ENCODE peak calls at places on chromosomes 5 and 9, in six cellular contexts. One of them, this sample, is unnamed.
A peak's percentile ranks its signal among the peaks of the same experiment; 100 is the strongest.

GRCh38 chr9:133333566-133333965 is 2.4 kb downstream of the SURF6 start:
- DNase-seq in HepG2: no peak
- DNase-seq in H1: no peak
- DNase-seq in GM12891: no peak
- DNase-seq in GM12878: no peak
- DNase-seq in K562: no peak
- DNase-seq in this sample: no peak

GRCh38 chr5:53362521-53362941 is 117.9 kb upstream of the FST start:
- DNase-seq in HepG2: no peak
- DNase-seq in H1: no peak
- DNase-seq in GM12891: no peak
- DNase-seq in GM12878: no peak
- DNase-seq in K562: no peak
- DNase-seq in this sample: no peak

GRCh38 chr5:140549237-140550144 is 2.0 kb downstream of the EIF4EBP3 start:
- DNase-seq in HepG2: no peak
- DNase-seq in H1: peak; percentile 32
- DNase-seq in GM12891: no peak
- DNase-seq in GM12878: no peak
- DNase-seq in K562: peak; percentile 72
- DNase-seq in this sample: no peak

GRCh38 chr5:6291961-6292360 is 86.4 kb downstream of the MED10 start:
- DNase-seq in HepG2: peak; percentile 38
- DNase-seq in H1: no peak
- DNase-seq in GM12891: no peak
- DNase-seq in GM12878: no peak
- DNase-seq in K562: no peak
- DNase-seq in this sample: no peak

GRCh38 chr5:141491323-141492167 is 2.7 kb downstream of the PCDHGC5 start:
- DNase-seq in HepG2: no peak
- DNase-seq in H1: no peak
- DNase-seq in GM12891: no peak
- DNase-seq in GM12878: no peak
- DNase-seq in K562: no peak
- DNase-seq in this sample: no peak

GRCh38 chr5:122415481-122416120 is 103.6 kb downstream of the SNCAIP start:
- DNase-seq in HepG2: peak; percentile 39
- DNase-seq in H1: peak; percentile 60
- DNase-seq in GM12891: no peak
- DNase-seq in GM12878: no peak
- DNase-seq in K562: peak; percentile 22
- DNase-seq in this sample: no peak

GRCh38 chr5:57581772-57582171 is 99.2 kb upstream of the ACTBL2 start:
- DNase-seq in HepG2: no peak
- DNase-seq in H1: no peak
- DNase-seq in GM12891: no peak
- DNase-seq in GM12878: no peak
- DNase-seq in K562: no peak
- DNase-seq in this sample: no peak

GRCh38 chr5:167642779-167643517 is 648.5 kb upstream of the WWC1 start:
- DNase-seq in HepG2: no peak
- DNase-seq in H1: no peak
- DNase-seq in GM12891: no peak
- DNase-seq in GM12878: no peak
- DNase-seq in K562: no peak
- DNase-seq in this sample: no peak

GRCh38 chr5:150213530-150213929 is 23.7 kb downstream of the SLC6A7 start:
- DNase-seq in HepG2: no peak
- DNase-seq in H1: no peak
- DNase-seq in GM12891: no peak
- DNase-seq in GM12878: no peak
- DNase-seq in K562: no peak
- DNase-seq in this sample: no peak

GRCh38 chr5:42720242-42720641 is 36.4 kb upstream of the CCDC152 start:
- DNase-seq in HepG2: no peak
- DNase-seq in H1: no peak
- DNase-seq in GM12891: no peak
- DNase-seq in GM12878: no peak
- DNase-seq in K562: no peak
- DNase-seq in this sample: no peak

GRCh38 chr9:114546851-114547250 is 40.7 kb upstream of the ATP6V1G1 start:
- DNase-seq in HepG2: no peak
- DNase-seq in H1: no peak
- DNase-seq in GM12891: no peak
- DNase-seq in GM12878: no peak
- DNase-seq in K562: no peak
- DNase-seq in this sample: no peak

GRCh38 chr5:108061941-108062340 is 320.0 kb downstream of the FBXL17 start:
- DNase-seq in HepG2: no peak
- DNase-seq in H1: no peak
- DNase-seq in GM12891: no peak
- DNase-seq in GM12878: no peak
- DNase-seq in K562: no peak
- DNase-seq in this sample: no peak

GRCh38 chr5:179143446-179143845 is 83.3 kb downstream of the ZNF354C start:
- DNase-seq in HepG2: peak; percentile 32
- DNase-seq in H1: no peak
- DNase-seq in GM12891: no peak
- DNase-seq in GM12878: no peak
- DNase-seq in K562: peak; percentile 42
- DNase-seq in this sample: no peak

GRCh38 chr5:140402258-140403074 is 833 bp downstream of the ANKHD1 start:
- DNase-seq in HepG2: peak; percentile 85
- DNase-seq in H1: peak; percentile 76
- DNase-seq in GM12891: peak; percentile 21
- DNase-seq in GM12878: peak; percentile 27
- DNase-seq in K562: peak; percentile 49
- DNase-seq in this sample: peak; percentile 7

GRCh38 chr5:111655169-111655924 is 101.6 kb downstream of the NREP start:
- DNase-seq in HepG2: peak; percentile 1
- DNase-seq in H1: no peak
- DNase-seq in GM12891: no peak
- DNase-seq in GM12878: no peak
- DNase-seq in K562: no peak
- DNase-seq in this sample: no peak

GRCh38 chr5:176364765-176365662 is at the start of gene ARL10:
- DNase-seq in HepG2: no peak
- DNase-seq in H1: peak; percentile 72
- DNase-seq in GM12891: peak; percentile 63
- DNase-seq in GM12878: no peak
- DNase-seq in K562: no peak
- DNase-seq in this sample: peak; percentile 69

GRCh38 chr9:94300470-94301301 is 27.8 kb downstream of the NUTM2F start:
- DNase-seq in HepG2: no peak
- DNase-seq in H1: no peak
- DNase-seq in GM12891: no peak
- DNase-seq in GM12878: no peak
- DNase-seq in K562: peak; percentile 70
- DNase-seq in this sample: no peak

GRCh38 chr9:83651558-83651957 is 28.6 kb downstream of the IDNK start:
- DNase-seq in HepG2: no peak
- DNase-seq in H1: no peak
- DNase-seq in GM12891: no peak
- DNase-seq in GM12878: no peak
- DNase-seq in K562: no peak
- DNase-seq in this sample: no peak

GRCh38 chr5:1101991-1102713 is 9.7 kb downstream of the SLC12A7 start:
- DNase-seq in HepG2: no peak
- DNase-seq in H1: no peak
- DNase-seq in GM12891: no peak
- DNase-seq in GM12878: no peak
- DNase-seq in K562: peak; percentile 50
- DNase-seq in this sample: no peak

GRCh38 chr9:68619636-68620035 is 79.0 kb upstream of the TMEM252 start:
- DNase-seq in HepG2: no peak
- DNase-seq in H1: no peak
- DNase-seq in GM12891: no peak
- DNase-seq in GM12878: no peak
- DNase-seq in K562: no peak
- DNase-seq in this sample: no peak

GRCh38 chr9:37574996-37575395 is 1.2 kb downstream of the FBXO10 start:
- DNase-seq in HepG2: no peak
- DNase-seq in H1: no peak
- DNase-seq in GM12891: no peak
- DNase-seq in GM12878: no peak
- DNase-seq in K562: no peak
- DNase-seq in this sample: no peak

GRCh38 chr9:37575511-37575914 is 667 bp downstream of the FBXO10 start:
- DNase-seq in HepG2: no peak
- DNase-seq in H1: no peak
- DNase-seq in GM12891: no peak
- DNase-seq in GM12878: no peak
- DNase-seq in K562: no peak
- DNase-seq in this sample: no peak

GRCh38 chr9:37574241-37574721 is 1.9 kb downstream of the FBXO10 start:
- DNase-seq in HepG2: no peak
- DNase-seq in H1: no peak
- DNase-seq in GM12891: no peak
- DNase-seq in GM12878: no peak
- DNase-seq in K562: no peak
- DNase-seq in this sample: no peak

DNA sequence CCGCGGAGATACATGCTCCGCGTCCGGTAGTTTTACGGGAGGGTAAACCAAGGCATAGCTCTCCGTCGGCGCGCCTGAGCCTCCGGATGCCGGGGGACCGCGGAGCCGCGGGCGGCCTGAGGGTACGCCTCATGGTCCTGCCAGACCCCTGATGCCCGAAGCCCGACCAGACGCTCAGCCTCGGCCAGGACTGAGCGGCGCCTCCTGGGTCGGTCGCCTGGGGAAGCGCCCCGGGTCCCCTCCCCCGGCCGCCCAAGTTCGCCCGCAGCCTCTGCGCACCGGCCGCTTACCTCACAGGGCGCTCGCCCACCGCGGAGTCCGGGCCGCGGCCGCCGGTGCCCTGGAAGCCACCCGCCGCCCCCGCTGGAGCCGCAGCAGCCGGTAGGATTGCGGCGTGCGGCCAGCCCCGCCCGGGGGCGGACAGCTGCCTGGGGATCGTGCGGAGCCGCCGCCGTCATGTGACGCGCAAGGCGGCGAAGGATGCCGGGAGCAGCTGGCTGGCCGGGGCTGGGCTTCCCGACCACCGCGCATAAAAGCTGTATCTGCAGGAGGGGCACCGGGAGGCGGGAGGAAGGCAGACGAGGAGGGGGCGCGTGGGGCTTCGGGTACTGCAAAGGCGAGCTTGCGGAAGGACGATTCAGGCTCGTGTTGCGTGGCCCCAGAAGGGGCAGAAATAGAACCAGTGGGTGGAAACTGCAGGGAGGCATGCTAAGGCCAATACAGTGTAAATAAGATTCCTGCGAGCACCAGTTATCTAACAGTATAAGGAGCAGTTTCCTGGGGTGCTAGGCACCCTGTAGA is at the start of gene FBXO10:
- DNase-seq in HepG2: no peak
- DNase-seq in H1: peak; percentile 85
- DNase-seq in GM12891: peak; percentile 43
- DNase-seq in GM12878: no peak
- DNase-seq in K562: no peak
- DNase-seq in this sample: peak; percentile 68
- TF ChIP-seq POLR2A in HepG2: peak; percentile 17
- TF ChIP-seq POLR2A in H1: peak; percentile 64
- TF ChIP-seq POLR2A in GM12891: no peak
- TF ChIP-seq POLR2A in GM12878: peak; percentile 74
- TF ChIP-seq POLR2A in K562: no peak
- TF ChIP-seq POLR2A in this sample: peak; percentile 33

GRCh38 chr5:172442592-172442991 is 11.7 kb downstream of the SH3PXD2B start:
- DNase-seq in HepG2: no peak
- DNase-seq in H1: no peak
- DNase-seq in GM12891: no peak
- DNase-seq in GM12878: no peak
- DNase-seq in K562: no peak
- DNase-seq in this sample: no peak
- TF ChIP-seq TAF1 in HepG2: no peak
- TF ChIP-seq TAF1 in H1: no peak
- TF ChIP-seq TAF1 in GM12891: no peak
- TF ChIP-seq TAF1 in GM12878: no peak
- TF ChIP-seq TAF1 in K562: no peak
- TF ChIP-seq TAF1 in this sample: no peak

GRCh38 chr5:16737173-16737572 is 120.4 kb upstream of the RETREG1 start:
- DNase-seq in HepG2: peak; percentile 13
- DNase-seq in H1: no peak
- DNase-seq in GM12891: no peak
- DNase-seq in GM12878: no peak
- DNase-seq in K562: no peak
- DNase-seq in this sample: no peak

GRCh38 chr5:16735092-16735970 is 118.5 kb upstream of the RETREG1 start:
- DNase-seq in HepG2: peak; percentile 41
- DNase-seq in H1: no peak
- DNase-seq in GM12891: no peak
- DNase-seq in GM12878: no peak
- DNase-seq in K562: no peak
- DNase-seq in this sample: no peak

GRCh38 chr5:16737620-16738364 is 121.0 kb upstream of the RETREG1 start:
- DNase-seq in HepG2: peak; percentile 52
- DNase-seq in H1: peak; percentile 63
- DNase-seq in GM12891: no peak
- DNase-seq in GM12878: no peak
- DNase-seq in K562: no peak
- DNase-seq in this sample: no peak

GRCh38 chr5:16733597-16733996 is 116.8 kb upstream of the RETREG1 start:
- DNase-seq in HepG2: no peak
- DNase-seq in H1: no peak
- DNase-seq in GM12891: no peak
- DNase-seq in GM12878: no peak
- DNase-seq in K562: no peak
- DNase-seq in this sample: no peak

GRCh38 chr5:16736158-16736994 is 119.6 kb upstream of the RETREG1 start:
- DNase-seq in HepG2: peak; percentile 94
- DNase-seq in H1: no peak
- DNase-seq in GM12891: no peak
- DNase-seq in GM12878: no peak
- DNase-seq in K562: no peak
- DNase-seq in this sample: no peak
- TF ChIP-seq POLR2AphosphoS5 in HepG2: peak; percentile 78
- TF ChIP-seq POLR2AphosphoS5 in H1: peak; percentile 65
- TF ChIP-seq POLR2AphosphoS5 in GM12891: no peak
- TF ChIP-seq POLR2AphosphoS5 in GM12878: no peak
- TF ChIP-seq POLR2AphosphoS5 in K562: no peak
- TF ChIP-seq POLR2AphosphoS5 in this sample: no peak

DNA sequence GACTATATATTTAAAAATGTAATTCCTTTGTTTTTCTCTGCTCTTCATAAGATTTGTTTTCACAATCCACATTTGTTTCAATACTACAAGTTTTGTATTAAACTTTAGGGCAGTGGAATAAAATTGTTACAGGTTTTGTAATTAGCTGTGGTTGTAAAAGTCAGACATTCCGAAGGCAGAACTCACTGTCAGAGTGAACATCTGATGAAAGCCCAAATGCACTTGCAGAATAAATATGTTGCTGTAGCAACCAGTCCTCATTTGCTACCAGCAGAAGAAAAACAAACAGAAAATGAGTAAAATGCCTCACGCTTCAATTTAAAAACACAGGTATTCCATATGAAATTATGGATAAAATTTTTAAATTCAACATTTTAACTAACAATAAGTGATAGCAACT is 740.1 kb upstream of the FAM174A start:
- DNase-seq in HepG2: no peak
- DNase-seq in H1: no peak
- DNase-seq in GM12891: no peak
- DNase-seq in GM12878: no peak
- DNase-seq in K562: no peak
- DNase-seq in this sample: no peak
- TF ChIP-seq POLR2A in HepG2: no peak
- TF ChIP-seq POLR2A in H1: no peak
- TF ChIP-seq POLR2A in GM12891: no peak
- TF ChIP-seq POLR2A in GM12878: no peak
- TF ChIP-seq POLR2A in K562: no peak
- TF ChIP-seq POLR2A in this sample: no peak

This sample was measured in GM12892.